ENCODE peak calls at places on chromosome 5, in four cellular contexts. One of them, this sample, is unnamed.

GRCh38 chr5:163005949-163006348 is 431.4 kb upstream of the CCNG1 start:
- DNase-seq in substantia nigra: no peak
- DNase-seq in midbrain: no peak
- DNase-seq in H54: no peak
- DNase-seq in this sample: no peak

GRCh38 chr5:109191153-109191558 is 218.6 kb downstream of the PJA2 start:
- DNase-seq in midbrain: no peak
- DNase-seq in H54: no peak
- DNase-seq in substantia nigra: no peak
- DNase-seq in this sample: no peak

GRCh38 chr5:171707441-171707790 is 78.2 kb upstream of the SMIM23 start:
- DNase-seq in substantia nigra: no peak
- DNase-seq in midbrain: no peak
- DNase-seq in H54: no peak
- DNase-seq in this sample: no peak

GRCh38 chr5:56264417-56265025 is 31.4 kb upstream of the ANKRD55 start:
- DNase-seq in substantia nigra: no peak
- DNase-seq in H54: peak; percentile 32
- DNase-seq in midbrain: no peak
- DNase-seq in this sample: no peak

GRCh38 chr5:42397267-42397666 is 26.0 kb upstream of the GHR start:
- DNase-seq in H54: no peak
- DNase-seq in midbrain: no peak
- DNase-seq in substantia nigra: no peak
- DNase-seq in this sample: no peak

GRCh38 chr5:155313518-155313917 is 300.0 kb downstream of the KIF4B start:
- DNase-seq in substantia nigra: no peak
- DNase-seq in midbrain: no peak
- DNase-seq in H54: no peak
- DNase-seq in this sample: no peak

GRCh38 chr5:73096239-73096575 is 24.2 kb upstream of the TMEM171 start:
- DNase-seq in H54: no peak
- DNase-seq in midbrain: no peak
- DNase-seq in substantia nigra: no peak
- DNase-seq in this sample: no peak

GRCh38 chr5:111043712-111044506 is 27.6 kb upstream of the TSLP start:
- DNase-seq in substantia nigra: no peak
- DNase-seq in H54: no peak
- DNase-seq in midbrain: no peak
- DNase-seq in this sample: no peak

GRCh38 chr5:137073192-137073591 is 425.9 kb downstream of the SPOCK1 start:
- DNase-seq in midbrain: no peak
- DNase-seq in H54: no peak
- DNase-seq in substantia nigra: no peak
- DNase-seq in this sample: no peak

GRCh38 chr5:97534166-97534565 is 351.1 kb upstream of the RIOK2 start:
- DNase-seq in midbrain: peak; percentile 35
- DNase-seq in substantia nigra: no peak
- DNase-seq in H54: peak; percentile 35
- DNase-seq in this sample: peak; percentile 56

GRCh38 chr5:7779019-7779662 is 71.8 kb downstream of the CFAP90 start:
- DNase-seq in midbrain: no peak
- DNase-seq in H54: no peak
- DNase-seq in substantia nigra: no peak
- DNase-seq in this sample: no peak

GRCh38 chr5:53419247-53419646 is 61.2 kb upstream of the FST start:
- DNase-seq in midbrain: no peak
- DNase-seq in H54: no peak
- DNase-seq in substantia nigra: no peak
- DNase-seq in this sample: no peak

GRCh38 chr5:756865-757345 is 27.6 kb downstream of the ZDHHC11B start:
- DNase-seq in substantia nigra: no peak
- DNase-seq in midbrain: no peak
- DNase-seq in H54: peak; percentile 3
- DNase-seq in this sample: no peak

GRCh38 chr5:68216737-68217231 is 1.2 kb downstream of the PIK3R1 start:
- DNase-seq in midbrain: peak; percentile 73
- DNase-seq in substantia nigra: no peak
- DNase-seq in H54: peak; percentile 12
- DNase-seq in this sample: no peak

GRCh38 chr5:1018596-1018995 is 10.0 kb downstream of the NKD2 start:
- DNase-seq in midbrain: no peak
- DNase-seq in H54: no peak
- DNase-seq in substantia nigra: no peak
- DNase-seq in this sample: no peak

GRCh38 chr5:169914766-169915165 is 65.5 kb downstream of the INSYN2B start:
- DNase-seq in substantia nigra: no peak
- DNase-seq in H54: no peak
- DNase-seq in midbrain: peak; percentile 72
- DNase-seq in this sample: no peak

GRCh38 chr5:167770461-167770860 is 521.0 kb upstream of the WWC1 start:
- DNase-seq in H54: no peak
- DNase-seq in midbrain: no peak
- DNase-seq in substantia nigra: no peak
- DNase-seq in this sample: peak; percentile 77

GRCh38 chr5:134132372-134133212 is 18.1 kb downstream of the TCF7 start:
- DNase-seq in midbrain: no peak
- DNase-seq in substantia nigra: no peak
- DNase-seq in H54: no peak
- DNase-seq in this sample: no peak

GRCh38 chr5:127959152-127959764 is 124.3 kb upstream of the SLC12A2 start:
- DNase-seq in substantia nigra: no peak
- DNase-seq in midbrain: no peak
- DNase-seq in H54: peak; percentile 21
- DNase-seq in this sample: peak; percentile 35

GRCh38 chr5:134758504-134759341 is at the start of gene DDX46:
- DNase-seq in substantia nigra: peak; percentile 57
- DNase-seq in midbrain: peak; percentile 91
- DNase-seq in H54: peak; percentile 89
- DNase-seq in this sample: peak; percentile 55

GRCh38 chr5:40679998-40680681 is 425 bp downstream of the PTGER4 start:
- DNase-seq in midbrain: no peak
- DNase-seq in H54: no peak
- DNase-seq in substantia nigra: no peak
- DNase-seq in this sample: no peak

GRCh38 chr5:132293066-132293991 is 865 bp upstream of the SLC22A4 start:
- DNase-seq in H54: peak; percentile 82
- DNase-seq in substantia nigra: peak; percentile 56
- DNase-seq in midbrain: peak; percentile 87
- DNase-seq in this sample: peak; percentile 55

GRCh38 chr5:41427505-41427904 is 82.9 kb downstream of the PLCXD3 start:
- DNase-seq in substantia nigra: no peak
- DNase-seq in midbrain: no peak
- DNase-seq in H54: no peak
- DNase-seq in this sample: no peak

GRCh38 chr5:131532016-131532640 is 102.9 kb downstream of the RAPGEF6 start:
- DNase-seq in H54: no peak
- DNase-seq in substantia nigra: no peak
- DNase-seq in midbrain: peak; percentile 38
- DNase-seq in this sample: no peak

GRCh38 chr5:136087961-136088871 is 44.4 kb upstream of the SMAD5 start:
- DNase-seq in midbrain: no peak
- DNase-seq in H54: no peak
- DNase-seq in substantia nigra: no peak
- DNase-seq in this sample: no peak

GRCh38 chr5:100761192-100761591 is 141.9 kb downstream of the ST8SIA4 start:
- DNase-seq in midbrain: no peak
- DNase-seq in substantia nigra: no peak
- DNase-seq in H54: no peak
- DNase-seq in this sample: no peak

GRCh38 chr5:138901716-138902115 is 26.6 kb upstream of the LRRTM2 start:
- DNase-seq in substantia nigra: no peak
- DNase-seq in H54: no peak
- DNase-seq in midbrain: peak; percentile 29
- DNase-seq in this sample: no peak

This sample was measured in HS-27A.